ENCODE peak calls at places on chromosomes 6 and 20, in seven cellular contexts. One of them, this sample, is unnamed.

GRCh38 chr6:130132286-130132701 is 90.5 kb downstream of the SAMD3 start:
- DNase-seq in RPMI7951: no peak
- DNase-seq in fibroblast of villous mesenchyme: no peak
- DNase-seq in bronchial epithelial cell: no peak
- DNase-seq in stimulated activated CD4-positive, alpha-beta T cell treated with anti-CD3 and anti-CD28 coated beads, TNF-alpha, amount 100 ng/mL, for 4 hours: no peak
- DNase-seq in NCI-H446 treated with DMSO at 0.1 percent for 48 hours: no peak
- DNase-seq in nephron progenitor cell: no peak
- DNase-seq in this sample: no peak

GRCh38 chr20:36549942-36550796 is 8.8 kb downstream of the MYL9 start:
- DNase-seq in RPMI7951: no peak
- DNase-seq in fibroblast of villous mesenchyme: no peak
- DNase-seq in NCI-H446 treated with DMSO at 0.1 percent for 48 hours: no peak
- DNase-seq in stimulated activated CD4-positive, alpha-beta T cell treated with anti-CD3 and anti-CD28 coated beads, TNF-alpha, amount 100 ng/mL, for 4 hours: no peak
- DNase-seq in nephron progenitor cell: no peak
- DNase-seq in bronchial epithelial cell: no peak
- DNase-seq in this sample: no peak

GRCh38 chr6:134007077-134007476 is 45.3 kb downstream of the SLC2A12 start:
- DNase-seq in RPMI7951: no peak
- DNase-seq in nephron progenitor cell: no peak
- DNase-seq in bronchial epithelial cell: no peak
- DNase-seq in NCI-H446 treated with DMSO at 0.1 percent for 48 hours: no peak
- DNase-seq in stimulated activated CD4-positive, alpha-beta T cell treated with anti-CD3 and anti-CD28 coated beads, TNF-alpha, amount 100 ng/mL, for 4 hours: no peak
- DNase-seq in fibroblast of villous mesenchyme: no peak
- DNase-seq in this sample: no peak

GRCh38 chr20:44901972-44902371 is 7.9 kb upstream of the PABPC1L start:
- DNase-seq in NCI-H446 treated with DMSO at 0.1 percent for 48 hours: no peak
- DNase-seq in bronchial epithelial cell: peak
- DNase-seq in nephron progenitor cell: no peak
- DNase-seq in RPMI7951: peak
- DNase-seq in stimulated activated CD4-positive, alpha-beta T cell treated with anti-CD3 and anti-CD28 coated beads, TNF-alpha, amount 100 ng/mL, for 4 hours: no peak
- DNase-seq in fibroblast of villous mesenchyme: no peak
- DNase-seq in this sample: no peak

GRCh38 chr6:28537065-28537464 is 11.4 kb downstream of the GPX5 start:
- DNase-seq in nephron progenitor cell: peak
- DNase-seq in NCI-H446 treated with DMSO at 0.1 percent for 48 hours: no peak
- DNase-seq in stimulated activated CD4-positive, alpha-beta T cell treated with anti-CD3 and anti-CD28 coated beads, TNF-alpha, amount 100 ng/mL, for 4 hours: no peak
- DNase-seq in bronchial epithelial cell: no peak
- DNase-seq in RPMI7951: peak
- DNase-seq in fibroblast of villous mesenchyme: no peak
- DNase-seq in this sample: no peak

GRCh38 chr6:15527838-15528617 is 134.8 kb downstream of the DTNBP1 start:
- DNase-seq in fibroblast of villous mesenchyme: no peak
- DNase-seq in NCI-H446 treated with DMSO at 0.1 percent for 48 hours: no peak
- DNase-seq in nephron progenitor cell: no peak
- DNase-seq in RPMI7951: no peak
- DNase-seq in bronchial epithelial cell: peak
- DNase-seq in stimulated activated CD4-positive, alpha-beta T cell treated with anti-CD3 and anti-CD28 coated beads, TNF-alpha, amount 100 ng/mL, for 4 hours: no peak
- DNase-seq in this sample: no peak

GRCh38 chr6:95690328-95690727 is 113.0 kb downstream of the MANEA start:
- DNase-seq in bronchial epithelial cell: no peak
- DNase-seq in stimulated activated CD4-positive, alpha-beta T cell treated with anti-CD3 and anti-CD28 coated beads, TNF-alpha, amount 100 ng/mL, for 4 hours: no peak
- DNase-seq in RPMI7951: peak
- DNase-seq in NCI-H446 treated with DMSO at 0.1 percent for 48 hours: no peak
- DNase-seq in nephron progenitor cell: no peak
- DNase-seq in fibroblast of villous mesenchyme: no peak
- DNase-seq in this sample: no peak

GRCh38 chr6:110620065-110620464 is 143.7 kb upstream of the SLC22A16 start:
- DNase-seq in fibroblast of villous mesenchyme: peak
- DNase-seq in bronchial epithelial cell: no peak
- DNase-seq in nephron progenitor cell: no peak
- DNase-seq in stimulated activated CD4-positive, alpha-beta T cell treated with anti-CD3 and anti-CD28 coated beads, TNF-alpha, amount 100 ng/mL, for 4 hours: no peak
- DNase-seq in RPMI7951: no peak
- DNase-seq in NCI-H446 treated with DMSO at 0.1 percent for 48 hours: no peak
- DNase-seq in this sample: no peak

GRCh38 chr6:111978826-111979225 is 75.1 kb upstream of the CCN6 start:
- DNase-seq in fibroblast of villous mesenchyme: peak
- DNase-seq in nephron progenitor cell: no peak
- DNase-seq in bronchial epithelial cell: peak
- DNase-seq in RPMI7951: peak
- DNase-seq in stimulated activated CD4-positive, alpha-beta T cell treated with anti-CD3 and anti-CD28 coated beads, TNF-alpha, amount 100 ng/mL, for 4 hours: no peak
- DNase-seq in NCI-H446 treated with DMSO at 0.1 percent for 48 hours: no peak
- DNase-seq in this sample: no peak